ENCODE peak calls at places on chromosomes 12 and 14, in four cellular contexts. One of them, this sample, is unnamed.

GRCh38 chr12:13564266-13564810 is 367.8 kb downstream of the EMP1 start:
- DNase-seq in HepG2: no peak
- DNase-seq in K562: peak; percentile 7
- DNase-seq in GM12878: no peak
- DNase-seq in this sample: no peak

GRCh38 chr12:15423629-15424028 is 101.3 kb downstream of the PTPRO start:
- DNase-seq in K562: no peak
- DNase-seq in HepG2: no peak
- DNase-seq in GM12878: no peak
- DNase-seq in this sample: no peak

GRCh38 chr14:35807131-35807961 is 1.7 kb downstream of the RALGAPA1 start:
- DNase-seq in HepG2: peak; percentile 93
- DNase-seq in GM12878: no peak
- DNase-seq in K562: no peak
- DNase-seq in this sample: no peak

GRCh38 chr12:65742481-65742971 is 81.8 kb upstream of the HMGA2 start:
- DNase-seq in K562: no peak
- DNase-seq in HepG2: no peak
- DNase-seq in GM12878: no peak
- DNase-seq in this sample: peak; percentile 70

GRCh38 chr12:109329710-109330109 is 18.0 kb upstream of the MYO1H start:
- DNase-seq in GM12878: no peak
- DNase-seq in HepG2: no peak
- DNase-seq in K562: no peak
- DNase-seq in this sample: no peak

GRCh38 chr12:76074701-76075336 is 9.7 kb downstream of the NAP1L1 start:
- DNase-seq in GM12878: no peak
- DNase-seq in HepG2: no peak
- DNase-seq in K562: peak; percentile 53
- DNase-seq in this sample: no peak

GRCh38 chr12:54932038-54932437 is 52.5 kb downstream of the TESPA1 start:
- DNase-seq in K562: no peak
- DNase-seq in GM12878: no peak
- DNase-seq in HepG2: no peak
- DNase-seq in this sample: no peak

GRCh38 chr12:9064201-9064814 is 51.4 kb downstream of the A2M start:
- DNase-seq in HepG2: peak; percentile 65
- DNase-seq in GM12878: no peak
- DNase-seq in K562: no peak
- DNase-seq in this sample: peak; percentile 78

GRCh38 chr14:79986251-79986650 is 225.1 kb downstream of the DIO2 start:
- DNase-seq in GM12878: no peak
- DNase-seq in K562: no peak
- DNase-seq in HepG2: no peak
- DNase-seq in this sample: no peak

GRCh38 chr12:571795-572531 is 91.3 kb downstream of the NINJ2 start:
- DNase-seq in HepG2: peak; percentile 29
- DNase-seq in K562: no peak
- DNase-seq in GM12878: no peak
- DNase-seq in this sample: no peak

GRCh38 chr12:110811972-110812371 is 34.8 kb upstream of the CCDC63 start:
- DNase-seq in GM12878: no peak
- DNase-seq in K562: no peak
- DNase-seq in HepG2: no peak
- DNase-seq in this sample: no peak

GRCh38 chr14:88611878-88612277 is 49.0 kb downstream of the ZC3H14 start:
- DNase-seq in K562: no peak
- DNase-seq in GM12878: no peak
- DNase-seq in HepG2: no peak
- DNase-seq in this sample: no peak

GRCh38 chr14:34336501-34336900 is 125.5 kb downstream of the SPTSSA start:
- DNase-seq in K562: no peak
- DNase-seq in HepG2: peak; percentile 35
- DNase-seq in GM12878: no peak
- DNase-seq in this sample: no peak

GRCh38 chr12:132170094-132170636 is 25.9 kb downstream of the NOC4L start:
- DNase-seq in GM12878: no peak
- DNase-seq in HepG2: no peak
- DNase-seq in K562: no peak
- DNase-seq in this sample: no peak

GRCh38 chr14:76917759-76918175 is 91.6 kb downstream of the LRRC74A start:
- DNase-seq in GM12878: no peak
- DNase-seq in HepG2: no peak
- DNase-seq in K562: no peak
- DNase-seq in this sample: no peak

GRCh38 chr14:21723431-21724045 is 49.9 kb upstream of the OR4E1 start:
- DNase-seq in K562: peak; percentile 32
- DNase-seq in HepG2: peak; percentile 60
- DNase-seq in GM12878: no peak
- DNase-seq in this sample: peak; percentile 96

GRCh38 chr12:19572920-19573558 is 133.7 kb downstream of the AEBP2 start:
- DNase-seq in K562: peak; percentile 18
- DNase-seq in GM12878: no peak
- DNase-seq in HepG2: peak; percentile 45
- DNase-seq in this sample: peak; percentile 93

GRCh38 chr14:65281991-65282908 is 130.3 kb upstream of the FUT8 start:
- DNase-seq in HepG2: no peak
- DNase-seq in GM12878: no peak
- DNase-seq in K562: no peak
- DNase-seq in this sample: peak; percentile 76

GRCh38 chr14:22427771-22428228 is 161.2 kb downstream of the DAD1 start:
- DNase-seq in HepG2: peak; percentile 81
- DNase-seq in K562: no peak
- DNase-seq in GM12878: no peak
- DNase-seq in this sample: peak; percentile 15

GRCh38 chr14:100096656-100097055 is 31.4 kb downstream of the EVL start:
- DNase-seq in HepG2: no peak
- DNase-seq in K562: no peak
- DNase-seq in GM12878: no peak
- DNase-seq in this sample: no peak
- TF ChIP-seq CREB1 in HepG2: no peak
- TF ChIP-seq CREB1 in K562: no peak
- TF ChIP-seq CREB1 in GM12878: no peak
- TF ChIP-seq CREB1 in this sample: no peak

DNA sequence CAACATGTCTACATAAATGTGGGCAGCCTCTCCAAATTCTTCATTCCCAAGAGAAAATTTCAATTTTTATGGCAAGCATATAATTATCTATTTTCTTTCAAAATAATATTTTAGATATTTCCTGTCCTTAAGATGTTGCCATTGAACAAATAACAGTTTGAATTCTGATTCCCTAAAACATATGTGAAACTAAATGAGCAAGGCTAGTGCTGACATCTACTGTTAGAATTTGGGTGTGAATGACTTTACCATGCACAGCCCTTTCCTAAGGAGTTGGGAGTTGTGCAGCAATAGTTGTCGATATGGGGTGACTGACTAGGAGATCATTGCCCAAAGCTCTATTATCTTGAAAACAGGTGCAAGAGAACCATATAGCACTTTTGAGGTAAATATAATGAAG is 108.2 kb upstream of the SLC38A4 start:
- DNase-seq in GM12878: no peak
- DNase-seq in HepG2: peak; percentile 49
- DNase-seq in K562: no peak
- DNase-seq in this sample: peak; percentile 59
- TF ChIP-seq JUNB in GM12878: no peak
- TF ChIP-seq JUNB in HepG2: no peak
- TF ChIP-seq JUNB in K562: no peak
- TF ChIP-seq JUNB in this sample: no peak

GRCh38 chr12:59973515-59973914 is 377.7 kb downstream of the SLC16A7 start:
- DNase-seq in K562: no peak
- DNase-seq in HepG2: no peak
- DNase-seq in GM12878: no peak
- DNase-seq in this sample: no peak
- TF ChIP-seq CREB1 in K562: no peak
- TF ChIP-seq CREB1 in HepG2: no peak
- TF ChIP-seq CREB1 in GM12878: no peak
- TF ChIP-seq CREB1 in this sample: no peak

DNA sequence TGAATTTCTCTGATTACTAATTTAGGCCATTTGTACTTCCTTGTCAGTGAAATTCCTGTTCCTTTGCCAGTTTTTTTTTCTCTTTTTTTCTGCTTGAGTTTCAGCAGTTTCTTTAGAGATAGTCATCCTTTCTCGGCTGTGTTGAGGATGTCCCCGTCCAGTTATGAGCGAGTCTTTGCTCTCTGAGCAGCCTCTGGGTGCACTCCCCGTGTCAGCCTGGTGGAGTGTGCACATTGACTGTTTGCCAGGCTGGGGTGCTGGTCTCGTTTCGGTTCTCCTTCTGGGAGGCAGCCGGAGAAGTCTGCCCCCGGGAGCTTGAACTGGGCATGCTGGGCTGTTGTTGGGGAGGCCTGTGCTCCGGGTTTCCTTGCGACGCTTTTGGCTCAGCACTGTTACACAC is 3.0 kb downstream of the PACS2 start:
- DNase-seq in K562: no peak
- DNase-seq in GM12878: no peak
- DNase-seq in HepG2: no peak
- DNase-seq in this sample: no peak
- TF ChIP-seq JUNB in K562: no peak
- TF ChIP-seq JUNB in GM12878: no peak
- TF ChIP-seq JUNB in HepG2: no peak
- TF ChIP-seq JUNB in this sample: no peak

GRCh38 chr12:6377667-6377994 is 2.3 kb upstream of the SCNN1A start:
- DNase-seq in HepG2: no peak
- DNase-seq in GM12878: no peak
- DNase-seq in K562: no peak
- DNase-seq in this sample: no peak
- TF ChIP-seq CREB1 in HepG2: no peak
- TF ChIP-seq CREB1 in GM12878: no peak
- TF ChIP-seq CREB1 in K562: no peak
- TF ChIP-seq CREB1 in this sample: no peak

DNA sequence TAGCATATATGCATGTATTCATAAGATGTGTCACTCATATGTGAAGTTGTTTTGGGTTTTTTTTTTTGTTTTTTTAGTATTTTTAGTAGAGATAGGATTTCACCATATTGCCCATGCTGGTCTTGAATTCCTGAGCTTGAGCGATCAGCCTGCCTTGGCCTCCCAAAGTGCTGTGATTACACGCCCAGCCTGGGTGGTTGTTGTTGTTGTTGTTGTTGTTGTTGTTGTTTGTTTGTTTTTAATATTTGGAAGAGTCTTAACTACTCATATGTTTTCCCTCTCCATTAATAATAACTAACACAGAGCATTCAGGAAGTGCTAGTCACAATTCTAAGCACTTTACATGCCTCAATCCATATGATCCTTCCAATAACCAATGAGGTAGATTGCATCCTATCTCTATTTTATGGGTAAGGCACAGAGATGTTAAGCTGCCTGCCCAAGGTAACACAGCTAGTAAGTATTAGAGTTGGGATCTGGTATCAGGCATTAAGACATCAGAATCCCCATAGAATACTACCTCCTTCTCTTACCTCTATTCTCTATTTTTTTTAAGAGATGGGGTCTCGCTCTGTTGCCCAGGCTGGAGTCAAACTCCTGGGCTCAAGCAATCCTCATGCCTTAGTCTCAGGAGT is 27.6 kb downstream of the SLC25A21 start:
- DNase-seq in HepG2: no peak
- DNase-seq in K562: no peak
- DNase-seq in GM12878: no peak
- DNase-seq in this sample: no peak
- TF ChIP-seq JUNB in HepG2: no peak
- TF ChIP-seq JUNB in K562: no peak
- TF ChIP-seq JUNB in GM12878: no peak
- TF ChIP-seq JUNB in this sample: no peak

This sample was measured in GM23338.